ENCODE peak calls at places on chromosomes 5 and 9, in six cellular contexts. N is adrenal gland, X is stomach, S is GM13977, Z is foreskin fibroblast, T is HL-60. L is an unnamed sample.

GRCh38 chr5:173866249-173867172 is 21.6 kb upstream of the CPEB4 start:
- DNase-seq in N (no peak), X (no peak), S (no peak), Z (no peak), T (peak; percentile 93), L (no peak)

GRCh38 chr9:29691758-29692407 is 2118.6 kb upstream of the C9orf72 start:
- DNase-seq in N (no peak), X (no peak), S (peak; percentile 3), Z (peak; percentile 5), T (peak; percentile 9), L (no peak)

GRCh38 chr5:102229685-102230084 is 66.4 kb downstream of the SLCO4C1 start:
- DNase-seq in N (no peak), X (no peak), S (no peak), Z (no peak), T (peak; percentile 34), L (no peak)

GRCh38 chr9:36328798-36329411 is 70.7 kb upstream of the GNE start:
- DNase-seq in N (no peak), X (no peak), S (peak; percentile 70), Z (peak; percentile 83), T (peak; percentile 70), L (no peak)

GRCh38 chr9:86352440-86353106 is 1.6 kb downstream of the TUT7 start:
- DNase-seq in N (no peak), X (no peak), S (no peak), Z (no peak), T (peak; percentile 8), L (no peak)

GRCh38 chr9:132078369-132079356 is 1.0 kb downstream of the MED27 start:
- DNase-seq in N (peak; percentile 19), X (no peak), S (no peak), Z (peak; percentile 80), T (peak; percentile 5), L (peak; percentile 43)

GRCh38 chr5:122022966-122023365 is 55.1 kb downstream of the LOX start:
- DNase-seq in N (no peak), X (no peak), S (no peak), Z (no peak), T (peak; percentile 2), L (no peak)

GRCh38 chr9:132328580-132328979 is 26.2 kb downstream of the SETX start:
- DNase-seq in N (no peak), X (no peak), S (no peak), Z (no peak), T (no peak), L (no peak)

GRCh38 chr9:134502261-134503211 is 139.1 kb upstream of the COL5A1 start:
- DNase-seq in N (peak; percentile 97), X (peak; percentile 32), S (no peak), Z (peak; percentile 99), T (no peak), L (peak; percentile 58)

GRCh38 chr9:112380102-112380581 is at the start of gene HSDL2:
- DNase-seq in N (no peak), X (peak; percentile 52), S (peak; percentile 33), Z (peak; percentile 70), T (no peak), L (no peak)

GRCh38 chr5:159316519-159317383 is 13.5 kb downstream of the IL12B start:
- DNase-seq in N (no peak), X (peak; percentile 52), S (peak; percentile 60), Z (peak; percentile 69), T (peak; percentile 44), L (no peak)

GRCh38 chr9:127805620-127806019 is 2.9 kb downstream of the FPGS start:
- DNase-seq in N (no peak), X (no peak), S (no peak), Z (peak; percentile 56), T (peak; percentile 60), L (no peak)

GRCh38 chr5:121987685-121988073 is 25.9 kb downstream of the SRFBP1 start:
- DNase-seq in N (no peak), X (no peak), S (no peak), Z (peak; percentile 35), T (no peak), L (no peak)

GRCh38 chr9:91075279-91075678 is 273.7 kb downstream of the SYK start:
- DNase-seq in N (no peak), X (no peak), S (no peak), Z (no peak), T (no peak), L (peak; percentile 19)

GRCh38 chr9:112112941-112113399 is 62.1 kb downstream of the SUSD1 start:
- DNase-seq in N (no peak), X (peak; percentile 53), S (peak; percentile 29), Z (peak; percentile 30), T (no peak), L (no peak)

GRCh38 chr9:33233659-33234335 is 6.2 kb upstream of the SPINK4 start:
- DNase-seq in N (peak; percentile 67), X (peak; percentile 96), S (no peak), Z (peak; percentile 96), T (no peak), L (no peak)

GRCh38 chr9:126428524-126429175 is 102.0 kb downstream of the MVB12B start:
- DNase-seq in N (no peak), X (no peak), S (no peak), Z (no peak), T (peak; percentile 85), L (no peak)

GRCh38 chr5:1522601-1523479 is 920 bp downstream of the LPCAT1 start:
- DNase-seq in N (no peak), X (peak; percentile 38), S (no peak), Z (peak; percentile 43), T (no peak), L (no peak)

GRCh38 chr5:179699640-179700298 is 1.0 kb downstream of the CANX start:
- DNase-seq in N (peak; percentile 65), X (no peak), S (peak; percentile 54), Z (peak; percentile 44), T (peak; percentile 60), L (no peak)

GRCh38 chr5:152116926-152117325 is 192.3 kb upstream of the GLRA1 start:
- DNase-seq in N (no peak), X (no peak), S (no peak), Z (no peak), T (no peak), L (no peak)

GRCh38 chr9:93709600-93710369 is 133.4 kb downstream of the PHF2 start:
- DNase-seq in N (no peak), X (no peak), S (no peak), Z (no peak), T (no peak), L (no peak)

GRCh38 chr5:60209146-60209840 is 315.8 kb upstream of the PDE4D start:
- DNase-seq in N (no peak), X (no peak), S (no peak), Z (no peak), T (no peak), L (no peak)

GRCh38 chr5:143592648-143593047 is 189.2 kb upstream of the NR3C1 start:
- DNase-seq in N (no peak), X (no peak), S (no peak), Z (peak; percentile 30), T (no peak), L (no peak)

GRCh38 chr5:89120719-89121118 is 237.7 kb upstream of the MEF2C start:
- DNase-seq in N (peak; percentile 42), X (no peak), S (no peak), Z (peak; percentile 47), T (peak; percentile 58), L (no peak)

GRCh38 chr9:129121483-129121882 is 10.3 kb downstream of the PTPA start:
- DNase-seq in N (no peak), X (no peak), S (no peak), Z (peak; percentile 72), T (no peak), L (no peak)

GRCh38 chr9:124267271-124267807 is 9.6 kb downstream of the NEK6 start:
- DNase-seq in N (no peak), X (peak; percentile 91), S (no peak), Z (peak; percentile 95), T (peak; percentile 90), L (no peak)

GRCh38 chr5:113038714-113039113 is 62.1 kb downstream of the DCP2 start:
- DNase-seq in N (peak; percentile 38), X (no peak), S (no peak), Z (peak; percentile 50), T (no peak), L (no peak)

GRCh38 chr9:113310538-113310937 is 7.4 kb upstream of the RNF183 start:
- DNase-seq in N (peak; percentile 77), X (no peak), S (no peak), Z (peak; percentile 20), T (no peak), L (no peak)

DNA sequence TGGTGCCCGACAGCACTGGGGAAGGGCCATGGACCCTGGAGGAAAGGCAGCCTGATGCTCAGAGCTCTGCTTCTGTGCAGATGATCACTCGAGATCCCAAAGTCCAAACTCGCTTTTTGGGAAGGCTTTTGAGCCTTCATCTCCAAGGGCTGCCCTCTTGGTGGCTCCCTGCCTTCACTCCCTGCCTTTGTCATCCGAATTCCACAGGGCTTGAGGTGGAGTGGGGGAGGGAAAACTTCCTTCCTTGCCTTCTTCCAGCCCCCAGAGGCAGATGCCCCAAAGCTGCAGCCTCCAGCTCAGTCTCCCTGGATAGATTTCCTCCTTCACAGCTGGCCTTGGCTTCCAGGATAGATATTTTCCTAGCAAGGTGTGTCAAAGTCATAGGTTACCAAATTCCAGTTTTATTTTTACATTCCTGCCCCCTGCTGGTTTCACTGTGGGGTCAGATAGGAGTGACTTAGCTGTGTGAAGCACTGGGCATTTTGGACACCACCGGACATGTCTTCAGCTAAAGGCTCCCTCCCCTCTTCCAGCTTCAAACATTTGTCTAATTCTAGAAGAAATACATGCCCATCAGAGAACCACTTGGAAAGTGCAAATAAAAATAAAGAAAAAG is 268.2 kb downstream of the HSPA4 start:
- DNase-seq in N (no peak), X (no peak), S (no peak), Z (no peak), T (no peak), L (no peak)
- TF ChIP-seq CTCF in N (no peak), X (no peak), S (peak; percentile 11), Z (no peak), T (no peak), L (no peak)

GRCh38 chr9:17824191-17824926 is 245.5 kb downstream of the SH3GL2 start:
- DNase-seq in N (no peak), X (no peak), S (no peak), Z (no peak), T (no peak), L (no peak)
- TF ChIP-seq CTCF in N (no peak), X (no peak), S (no peak), Z (no peak), T (no peak), L (no peak)

DNA sequence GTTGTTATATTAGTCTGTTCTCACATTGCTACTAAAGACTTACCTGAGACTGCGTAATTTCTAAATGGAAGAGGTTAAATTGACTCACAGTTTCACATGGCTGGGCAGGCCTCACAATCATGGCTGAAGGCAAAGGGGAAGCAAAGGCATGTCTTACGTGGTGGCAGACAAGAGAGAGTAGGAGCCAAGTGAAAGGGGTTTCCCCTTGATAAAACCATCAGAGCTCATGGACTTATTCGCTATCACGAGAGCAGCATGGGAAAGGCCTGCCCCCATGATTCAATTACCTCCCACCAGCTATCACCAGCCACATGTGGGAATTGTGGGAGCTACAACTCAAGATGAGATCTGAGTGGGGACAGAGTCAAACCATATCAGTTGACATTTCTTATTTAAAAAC is 374.5 kb upstream of the RORB start:
- DNase-seq in N (no peak), X (no peak), S (no peak), Z (no peak), T (no peak), L (no peak)
- TF ChIP-seq CTCF in N (no peak), X (no peak), S (no peak), Z (no peak), T (no peak), L (no peak)

DNA sequence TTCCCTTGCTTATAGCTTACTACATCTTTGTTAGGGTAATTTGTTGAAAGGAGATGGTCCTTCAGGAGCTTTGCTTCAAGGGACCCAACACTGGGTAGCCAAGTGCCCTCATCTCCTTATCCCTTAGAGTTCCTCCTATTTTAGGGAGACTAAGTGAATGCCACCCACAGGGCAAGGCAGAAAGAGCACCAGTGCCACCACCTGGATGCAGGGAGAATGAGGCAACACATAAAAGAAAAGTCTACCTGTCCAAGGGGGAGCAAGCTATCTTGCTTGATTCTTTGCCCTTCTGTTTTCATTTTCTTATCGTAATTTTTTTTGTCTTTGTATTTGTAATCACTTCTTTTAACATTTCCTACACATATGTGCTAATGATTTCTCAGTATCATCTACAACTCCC is 205.5 kb downstream of the NPR3 start:
- DNase-seq in N (peak; percentile 22), X (no peak), S (no peak), Z (peak; percentile 76), T (no peak), L (no peak)
- TF ChIP-seq CTCF in N (peak; percentile 44), X (no peak), S (peak; percentile 25), Z (peak; percentile 70), T (no peak), L (no peak)